ENCODE peak calls at places on chromosomes 5 and 9, in six cellular contexts. One of them, this sample, is unnamed.
A peak's percentile ranks its signal among the peaks of the same experiment; 100 is the strongest.

GRCh38 chr9:91546574-91546973 is 122.9 kb upstream of the NFIL3 start:
- DNase-seq in endodermal cell: no peak
- DNase-seq in GM12865: no peak
- DNase-seq in tibial nerve: no peak
- DNase-seq in stomach: no peak
- DNase-seq in AG10803: peak; percentile 63
- DNase-seq in this sample: peak; percentile 52

GRCh38 chr5:115379622-115380344 is 83.3 kb upstream of the CCDC112 start:
- DNase-seq in endodermal cell: no peak
- DNase-seq in GM12865: peak; percentile 62
- DNase-seq in tibial nerve: no peak
- DNase-seq in stomach: peak; percentile 75
- DNase-seq in AG10803: no peak
- DNase-seq in this sample: no peak

GRCh38 chr5:104533498-104533897 is 970.9 kb upstream of the NUDT12 start:
- DNase-seq in endodermal cell: no peak
- DNase-seq in GM12865: no peak
- DNase-seq in tibial nerve: no peak
- DNase-seq in stomach: no peak
- DNase-seq in AG10803: no peak
- DNase-seq in this sample: no peak

GRCh38 chr5:93186031-93186682 is 394.9 kb downstream of the NR2F1-AS1 start:
- DNase-seq in endodermal cell: no peak
- DNase-seq in GM12865: no peak
- DNase-seq in tibial nerve: no peak
- DNase-seq in stomach: no peak
- DNase-seq in AG10803: peak; percentile 68
- DNase-seq in this sample: peak; percentile 88

GRCh38 chr5:61817472-61818326 is 485.6 kb downstream of the ZSWIM6 start:
- DNase-seq in endodermal cell: peak; percentile 78
- DNase-seq in GM12865: no peak
- DNase-seq in tibial nerve: peak; percentile 38
- DNase-seq in stomach: peak; percentile 36
- DNase-seq in AG10803: peak; percentile 54
- DNase-seq in this sample: peak; percentile 43

GRCh38 chr9:115191667-115192066 is 73.7 kb upstream of the TNC start:
- DNase-seq in endodermal cell: no peak
- DNase-seq in GM12865: no peak
- DNase-seq in tibial nerve: no peak
- DNase-seq in stomach: no peak
- DNase-seq in AG10803: no peak
- DNase-seq in this sample: no peak

GRCh38 chr9:104774831-104775573 is 11.1 kb downstream of the NIPSNAP3B start:
- DNase-seq in endodermal cell: no peak
- DNase-seq in GM12865: peak; percentile 80
- DNase-seq in tibial nerve: no peak
- DNase-seq in stomach: no peak
- DNase-seq in AG10803: no peak
- DNase-seq in this sample: no peak

GRCh38 chr9:69380811-69381210 is 55.8 kb downstream of the ENTREP1 start:
- DNase-seq in endodermal cell: no peak
- DNase-seq in GM12865: no peak
- DNase-seq in tibial nerve: no peak
- DNase-seq in stomach: no peak
- DNase-seq in AG10803: peak; percentile 30
- DNase-seq in this sample: peak; percentile 24

GRCh38 chr9:70494221-70494620 is 79.8 kb upstream of the KLF9 start:
- DNase-seq in endodermal cell: no peak
- DNase-seq in GM12865: no peak
- DNase-seq in tibial nerve: no peak
- DNase-seq in stomach: no peak
- DNase-seq in AG10803: no peak
- DNase-seq in this sample: no peak

GRCh38 chr5:155759252-155759651 is 567.7 kb upstream of the SGCD start:
- DNase-seq in endodermal cell: no peak
- DNase-seq in GM12865: no peak
- DNase-seq in tibial nerve: no peak
- DNase-seq in stomach: no peak
- DNase-seq in AG10803: no peak
- DNase-seq in this sample: no peak

GRCh38 chr9:110109331-110110110 is 98.4 kb downstream of the C9orf152 start:
- DNase-seq in endodermal cell: no peak
- DNase-seq in GM12865: no peak
- DNase-seq in tibial nerve: no peak
- DNase-seq in stomach: no peak
- DNase-seq in AG10803: no peak
- DNase-seq in this sample: no peak

GRCh38 chr5:34552129-34552528 is 104.0 kb upstream of the RAI14 start:
- DNase-seq in endodermal cell: no peak
- DNase-seq in GM12865: no peak
- DNase-seq in tibial nerve: no peak
- DNase-seq in stomach: no peak
- DNase-seq in AG10803: peak; percentile 47
- DNase-seq in this sample: peak; percentile 57

GRCh38 chr9:90460220-90460619 is 182.4 kb downstream of the DIRAS2 start:
- DNase-seq in endodermal cell: no peak
- DNase-seq in GM12865: no peak
- DNase-seq in tibial nerve: no peak
- DNase-seq in stomach: no peak
- DNase-seq in AG10803: no peak
- DNase-seq in this sample: no peak

GRCh38 chr9:133771486-133772482 is 33.6 kb upstream of the SARDH start:
- DNase-seq in endodermal cell: peak; percentile 38
- DNase-seq in GM12865: no peak
- DNase-seq in tibial nerve: no peak
- DNase-seq in stomach: no peak
- DNase-seq in AG10803: no peak
- DNase-seq in this sample: no peak

GRCh38 chr5:154196955-154197652 is 6.6 kb downstream of the GALNT10 start:
- DNase-seq in endodermal cell: no peak
- DNase-seq in GM12865: no peak
- DNase-seq in tibial nerve: no peak
- DNase-seq in stomach: no peak
- DNase-seq in AG10803: peak; percentile 62
- DNase-seq in this sample: peak; percentile 70
- TF ChIP-seq CTCF in endodermal cell: peak; percentile 67
- TF ChIP-seq CTCF in GM12865: peak; percentile 4
- TF ChIP-seq CTCF in tibial nerve: no peak
- TF ChIP-seq CTCF in stomach: no peak
- TF ChIP-seq CTCF in AG10803: peak; percentile 62
- TF ChIP-seq CTCF in this sample: peak; percentile 75

GRCh38 chr5:109168151-109168550 is 241.6 kb downstream of the PJA2 start:
- DNase-seq in endodermal cell: no peak
- DNase-seq in GM12865: no peak
- DNase-seq in tibial nerve: no peak
- DNase-seq in stomach: no peak
- DNase-seq in AG10803: no peak
- DNase-seq in this sample: no peak

GRCh38 chr5:109177227-109177626 is 232.5 kb downstream of the PJA2 start:
- DNase-seq in endodermal cell: no peak
- DNase-seq in GM12865: no peak
- DNase-seq in tibial nerve: no peak
- DNase-seq in stomach: no peak
- DNase-seq in AG10803: no peak
- DNase-seq in this sample: peak; percentile 6

GRCh38 chr5:109177782-109178181 is 232.0 kb downstream of the PJA2 start:
- DNase-seq in endodermal cell: no peak
- DNase-seq in GM12865: no peak
- DNase-seq in tibial nerve: no peak
- DNase-seq in stomach: no peak
- DNase-seq in AG10803: no peak
- DNase-seq in this sample: no peak

GRCh38 chr5:109170629-109171350 is 239.0 kb downstream of the PJA2 start:
- DNase-seq in endodermal cell: peak; percentile 54
- DNase-seq in GM12865: no peak
- DNase-seq in tibial nerve: no peak
- DNase-seq in stomach: no peak
- DNase-seq in AG10803: no peak
- DNase-seq in this sample: no peak

DNA sequence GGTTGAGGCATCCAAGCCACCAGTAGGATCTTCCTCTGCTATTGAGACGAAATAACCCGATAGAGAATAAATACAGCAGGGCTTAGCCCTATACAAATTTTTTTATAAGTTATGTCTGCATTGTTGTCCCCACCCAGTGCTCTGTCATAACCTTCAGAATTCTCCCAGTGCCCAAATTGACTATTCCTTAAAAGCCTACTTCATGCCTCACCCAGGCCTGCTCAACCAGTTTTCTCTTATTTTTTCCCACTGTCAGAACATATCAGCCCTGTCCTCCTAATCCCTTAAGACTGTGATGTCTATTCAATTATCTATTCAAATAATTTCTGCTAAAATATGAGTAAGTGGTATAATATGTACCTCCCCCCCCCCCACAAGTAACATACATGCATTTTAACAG is 236.4 kb downstream of the PJA2 start:
- DNase-seq in endodermal cell: no peak
- DNase-seq in GM12865: no peak
- DNase-seq in tibial nerve: no peak
- DNase-seq in stomach: no peak
- DNase-seq in AG10803: no peak
- DNase-seq in this sample: no peak
- TF ChIP-seq CTCF in endodermal cell: no peak
- TF ChIP-seq CTCF in GM12865: no peak
- TF ChIP-seq CTCF in tibial nerve: no peak
- TF ChIP-seq CTCF in stomach: no peak
- TF ChIP-seq CTCF in AG10803: no peak
- TF ChIP-seq CTCF in this sample: no peak

GRCh38 chr5:14668247-14668646 is 3.7 kb downstream of the OTULIN start:
- DNase-seq in endodermal cell: no peak
- DNase-seq in GM12865: peak; percentile 76
- DNase-seq in tibial nerve: no peak
- DNase-seq in stomach: no peak
- DNase-seq in AG10803: no peak
- DNase-seq in this sample: no peak

GRCh38 chr5:14665949-14666741 is 1.6 kb downstream of the OTULIN start:
- DNase-seq in endodermal cell: peak; percentile 73
- DNase-seq in GM12865: peak; percentile 85
- DNase-seq in tibial nerve: no peak
- DNase-seq in stomach: no peak
- DNase-seq in AG10803: no peak
- DNase-seq in this sample: peak; percentile 52

GRCh38 chr5:14667770-14668169 is 3.3 kb downstream of the OTULIN start:
- DNase-seq in endodermal cell: no peak
- DNase-seq in GM12865: no peak
- DNase-seq in tibial nerve: no peak
- DNase-seq in stomach: no peak
- DNase-seq in AG10803: no peak
- DNase-seq in this sample: no peak

GRCh38 chr5:14665110-14665822 is 748 bp downstream of the OTULIN start:
- DNase-seq in endodermal cell: peak; percentile 77
- DNase-seq in GM12865: peak; percentile 63
- DNase-seq in tibial nerve: no peak
- DNase-seq in stomach: peak; percentile 45
- DNase-seq in AG10803: no peak
- DNase-seq in this sample: peak; percentile 24

DNA sequence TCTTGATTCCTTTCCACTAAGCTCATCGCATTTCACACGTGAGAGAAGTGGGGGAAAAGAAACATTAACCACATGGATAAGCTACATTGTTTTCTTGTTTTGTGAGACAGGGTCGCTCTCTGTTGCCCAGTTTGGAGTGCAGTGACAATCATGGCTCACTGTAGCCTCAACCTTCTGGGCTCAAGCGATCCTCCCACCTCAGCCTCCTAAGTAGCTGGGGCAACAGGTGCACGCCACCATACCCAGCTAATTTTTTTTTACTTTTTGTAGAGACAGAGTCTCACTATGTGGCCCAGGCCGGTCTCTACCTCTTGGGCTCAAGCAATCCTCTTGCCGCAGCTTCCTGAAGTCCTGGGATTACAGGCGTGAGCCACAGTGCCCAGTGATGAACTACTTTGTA is 2.8 kb downstream of the OTULIN start:
- DNase-seq in endodermal cell: no peak
- DNase-seq in GM12865: no peak
- DNase-seq in tibial nerve: no peak
- DNase-seq in stomach: no peak
- DNase-seq in AG10803: no peak
- DNase-seq in this sample: no peak
- TF ChIP-seq CTCF in endodermal cell: no peak
- TF ChIP-seq CTCF in GM12865: no peak
- TF ChIP-seq CTCF in tibial nerve: no peak
- TF ChIP-seq CTCF in stomach: no peak
- TF ChIP-seq CTCF in AG10803: no peak
- TF ChIP-seq CTCF in this sample: no peak

DNA sequence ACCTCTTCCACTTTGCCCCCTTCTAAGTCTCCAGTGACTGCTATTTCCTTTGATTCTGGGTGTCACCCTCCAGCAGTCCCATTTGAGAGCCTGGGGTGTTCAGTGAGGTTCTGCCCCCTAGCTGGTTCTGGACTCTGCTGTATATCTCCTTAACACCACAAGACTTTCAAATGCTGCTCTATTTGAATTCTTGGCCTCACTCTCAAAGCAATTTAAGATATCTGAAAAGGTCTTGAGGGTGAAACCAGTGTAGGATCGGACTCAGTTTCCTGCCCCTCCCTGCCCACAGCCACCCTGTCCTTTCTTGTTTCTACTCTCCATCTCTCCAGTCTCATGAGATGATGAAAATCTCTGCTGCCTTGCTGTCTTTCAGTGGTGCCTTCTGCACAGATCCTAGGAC is 280.9 kb downstream of the TENT4A start:
- DNase-seq in endodermal cell: no peak
- DNase-seq in GM12865: no peak
- DNase-seq in tibial nerve: no peak
- DNase-seq in stomach: no peak
- DNase-seq in AG10803: no peak
- DNase-seq in this sample: no peak
- TF ChIP-seq CTCF in endodermal cell: no peak
- TF ChIP-seq CTCF in GM12865: no peak
- TF ChIP-seq CTCF in tibial nerve: no peak
- TF ChIP-seq CTCF in stomach: no peak
- TF ChIP-seq CTCF in AG10803: no peak
- TF ChIP-seq CTCF in this sample: no peak

This sample was measured in fibroblast of mammary gland.